ENCODE peak calls at places on chromosomes 7 and 10, in seven cellular contexts. C is ovary, S is IMR-90, H is breast epithelium, A is heart right ventricle, I is heart left ventricle, U is right lobe of liver. N is an unnamed sample. For H3K9me3, the result is how much of the 10 kb centered on the place peaks cover.

GRCh38 chr7:134992626-134993179 is 6.4 kb downstream of the AGBL3 start:
- DNase-seq in H (no peak), U (no peak), C (peak), I (no peak), S (peak), A (peak), N (no peak)

GRCh38 chr10:86155034-86155656 is 211.4 kb downstream of the GRID1 start:
- DNase-seq in I (no peak), H (no peak), S (no peak), U (no peak), A (no peak), C (no peak), N (no peak)

GRCh38 chr10:120508393-120508792 is 51.4 kb downstream of the PLPP4 start:
- DNase-seq in A (no peak), C (no peak), S (no peak), H (no peak), I (no peak), U (no peak), N (no peak)

GRCh38 chr7:11831727-11832495 is at the start of gene THSD7A:
- DNase-seq in A (peak), S (peak), C (peak), U (peak), I (peak), H (no peak), N (no peak)

GRCh38 chr10:87847550-87847949 is 15.8 kb downstream of the KLLN start:
- DNase-seq in U (no peak), I (no peak), A (no peak), S (peak), H (no peak), C (no peak), N (no peak)

GRCh38 chr7:66529889-66530615 is 98.6 kb upstream of the KCTD7 start:
- DNase-seq in S (no peak), A (no peak), U (no peak), H (no peak), I (no peak), C (no peak), N (no peak)

GRCh38 chr7:139730746-139731612 is 46.8 kb downstream of the HIPK2 start:
- DNase-seq in C (peak), A (peak), I (no peak), H (peak), U (peak), S (peak), N (peak)

GRCh38 chr7:80830584-80831319 is 88.1 kb downstream of the SEMA3C start:
- DNase-seq in H (no peak), A (no peak), U (no peak), I (no peak), C (no peak), S (peak), N (no peak)

GRCh38 chr7:301291-302053 is 11.5 kb downstream of the FOXL3 start:
- DNase-seq in H (no peak), A (no peak), S (no peak), C (no peak), I (peak), U (no peak), N (no peak)

GRCh38 chr10:24238527-24239247 is 29.7 kb downstream of the KIAA1217 start:
- DNase-seq in A (no peak), H (no peak), C (no peak), U (no peak), I (no peak), S (no peak), N (no peak)

DNA sequence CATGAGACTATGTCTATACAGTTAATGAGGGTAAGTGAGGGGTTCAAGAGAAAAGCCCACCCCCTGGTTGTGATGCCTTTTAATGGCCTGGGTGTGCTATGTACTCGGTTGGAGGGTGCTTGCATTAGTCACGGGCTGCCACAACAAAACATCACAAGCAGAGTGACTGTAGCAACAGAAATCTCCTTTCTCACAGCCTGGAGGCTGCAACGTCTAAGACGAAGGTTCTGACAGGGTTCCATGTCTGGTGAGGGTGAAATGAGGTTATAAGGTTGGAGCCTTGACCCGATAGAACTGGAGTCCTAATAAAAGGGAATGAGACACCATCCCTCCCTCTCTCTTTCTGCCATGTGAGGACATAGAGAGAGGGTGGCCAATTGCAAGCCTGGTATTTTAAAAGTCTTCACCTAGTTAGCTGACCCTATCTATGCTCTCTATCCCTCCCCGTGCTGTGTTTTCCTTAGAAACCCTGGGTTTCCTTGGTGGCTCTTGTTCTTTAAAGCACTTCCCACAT is 126.0 kb upstream of the GDF10 start:
- DNase-seq in U (no peak), H (no peak), A (no peak), C (no peak), S (no peak), I (no peak), N (no peak)
- TF ChIP-seq CTCF in U (no peak), H (no peak), A (no peak), C (no peak), S (no peak), I (no peak), N (no peak)

GRCh38 chr7:126177779-126178178 is 1075.0 kb downstream of the GRM8 start:
- DNase-seq in A (no peak), S (no peak), C (no peak), I (no peak), H (no peak), U (no peak), N (no peak)
- H3K9me3 ChIP-seq in A (under half), S (under half), C (under half), I (under half), H (under half), U (under half), N (under half)

GRCh38 chr7:103857435-103857834 is 132.0 kb downstream of the RELN start:
- DNase-seq in I (no peak), A (no peak), C (no peak), U (no peak), H (no peak), S (no peak), N (no peak)
- TF ChIP-seq CTCF in I (no peak), A (no peak), C (no peak), U (no peak), H (no peak), S (no peak), N (no peak)

GRCh38 chr10:133532871-133533270 is 5.7 kb downstream of the CYP2E1 start:
- DNase-seq in U (no peak), C (no peak), I (no peak), A (no peak), S (no peak), H (no peak), N (no peak)

GRCh38 chr10:133534417-133534816 is 7.3 kb downstream of the CYP2E1 start:
- DNase-seq in U (no peak), C (no peak), S (no peak), A (no peak), I (no peak), H (no peak), N (no peak)

GRCh38 chr10:133536198-133536597 is 9.0 kb downstream of the CYP2E1 start:
- DNase-seq in A (no peak), C (no peak), U (no peak), S (no peak), H (no peak), I (no peak), N (no peak)

DNA sequence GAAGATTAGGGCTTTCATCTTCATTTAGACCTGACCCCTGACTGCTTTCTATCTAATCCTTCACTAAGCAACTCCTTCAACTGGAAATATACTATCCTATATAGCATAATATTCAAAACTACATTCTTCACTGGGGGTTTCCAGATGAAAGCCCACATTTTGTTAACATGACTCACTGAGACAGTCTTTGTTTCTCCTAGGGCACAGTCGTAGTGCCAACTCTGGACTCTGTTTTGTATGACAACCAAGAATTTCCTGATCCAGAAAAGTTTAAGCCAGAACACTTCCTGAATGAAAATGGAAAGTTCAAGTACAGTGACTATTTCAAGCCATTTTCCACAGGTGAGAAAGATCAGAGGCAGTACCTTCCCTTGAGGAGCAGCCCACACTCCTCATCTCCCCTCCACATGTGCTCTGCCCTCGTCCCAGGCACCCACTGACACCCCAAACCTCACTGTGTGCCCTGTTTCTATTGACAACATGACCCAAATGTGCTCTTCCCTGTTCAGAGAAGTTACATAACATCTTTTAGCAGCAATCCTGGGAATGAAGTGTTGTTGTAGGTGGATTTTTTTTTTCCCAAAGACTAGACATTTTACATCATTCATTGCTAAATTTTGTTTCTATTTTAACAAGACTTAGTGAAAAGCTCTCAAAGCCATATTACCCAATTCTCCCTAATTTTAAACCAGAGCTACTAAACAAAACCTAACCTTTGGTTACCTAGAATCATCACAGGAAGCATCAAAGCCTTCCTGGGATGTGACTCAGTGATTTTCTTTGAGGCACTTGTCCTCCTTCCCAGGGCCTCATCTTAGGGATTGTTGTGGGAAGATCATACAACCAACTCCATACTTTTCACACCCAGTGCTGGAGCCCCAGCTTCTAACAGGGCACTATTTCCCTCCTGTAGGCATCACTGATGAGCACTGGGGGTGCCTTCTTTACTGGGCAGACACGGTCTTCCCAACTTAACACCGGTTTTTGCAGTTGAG is 10.7 kb downstream of the CYP2E1 start:
- DNase-seq in U (no peak), A (no peak), I (no peak), S (no peak), C (no peak), H (no peak), N (no peak)
- H3K9me3 ChIP-seq in U (under half), A (under half), I (under half), S (under half), C (under half), H (under half), N (under half)

DNA sequence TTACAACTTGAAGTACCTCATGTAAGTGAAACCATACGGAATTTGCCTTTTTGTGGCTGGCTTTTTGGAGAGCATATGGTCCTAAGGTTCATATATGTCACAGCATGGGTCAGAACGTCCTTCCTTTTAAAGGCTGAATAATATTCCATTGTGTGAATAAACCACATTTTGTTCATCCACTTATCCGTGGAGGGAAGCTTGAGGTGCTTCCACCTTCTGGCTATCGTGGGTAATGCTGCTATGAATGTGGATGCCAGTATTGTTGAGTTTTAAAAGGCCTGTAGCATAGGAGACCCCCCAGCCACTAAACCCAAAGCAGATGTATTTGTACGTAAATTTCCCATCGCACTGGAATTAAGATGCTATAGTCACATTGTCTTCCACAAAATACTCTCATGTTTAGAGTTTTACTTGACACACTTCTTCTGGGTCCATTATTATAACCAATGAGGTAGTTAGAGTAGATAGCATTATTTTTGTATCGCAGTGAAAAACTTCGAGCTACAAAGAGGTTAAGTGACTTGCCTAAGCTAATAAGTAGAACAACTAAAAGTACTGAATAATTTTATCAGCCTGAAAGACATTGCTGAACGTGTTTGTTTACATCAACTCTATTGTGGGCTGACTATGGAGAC is 182.9 kb upstream of the CTBP2 start:
- DNase-seq in I (no peak), S (peak), C (no peak), H (no peak), U (no peak), A (no peak), N (no peak)
- TF ChIP-seq CTCF in I (peak), S (peak), C (peak), H (peak), U (peak), A (peak), N (peak)

DNA sequence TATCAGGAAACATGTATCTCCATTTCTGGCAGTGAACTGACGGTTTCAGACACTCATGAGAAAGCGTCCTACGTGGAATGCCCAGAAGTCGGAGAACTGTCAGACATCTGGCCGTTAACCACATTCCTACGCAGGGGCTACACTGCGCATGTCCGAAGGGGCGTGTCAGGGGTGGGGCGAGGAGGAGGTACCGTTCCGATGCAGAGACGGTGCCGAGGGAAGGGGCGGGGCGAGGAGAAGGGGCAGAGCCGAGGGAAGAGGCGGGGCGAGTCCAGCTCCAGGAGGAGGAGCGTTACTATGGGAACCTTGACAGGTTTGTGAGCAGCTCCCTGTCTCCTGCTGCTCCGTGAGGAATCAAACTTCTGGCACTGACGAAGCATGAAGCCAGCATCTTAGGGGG is 366.9 kb upstream of the NUPR2 start:
- DNase-seq in U (no peak), H (no peak), C (no peak), A (no peak), I (no peak), S (no peak), N (no peak)
- H3K9me3 ChIP-seq in U (under half), H (half or more), C (under half), A (half or more), I (half or more), S (under half), N (under half)